ENCODE peak calls at places on chromosomes 12 and 14, in ten cellular contexts. One of them, this sample, is unnamed.
A peak's percentile ranks its signal among the peaks of the same experiment; 100 is the strongest.

GRCh38 chr12:120628919-120629318 is 11.5 kb upstream of the CABP1 start:
- DNase-seq in NCI-H187 treated with DMSO at 0.1 percent for 48 hours: no peak
- DNase-seq in astrocyte of the spinal cord: no peak
- DNase-seq in stimulated activated CD8-positive, alpha-beta memory T cell treated with anti-CD3 and anti-CD28 coated beads, Interleukin-2, amount 100 ng/mL, for 1 hour: no peak
- DNase-seq in activated CD4-positive, alpha-beta T cell treated with anti-CD3 and anti-CD28 coated beads, Interleukin-2, amount 10 ng/mL, durations not matched to agents 7 days and 5 days: no peak
- DNase-seq in renal cortical epithelial cell: no peak
- DNase-seq in endothelial cell of umbilical vein: no peak
- DNase-seq in RCC 7860: no peak
- DNase-seq in GM23248: no peak
- DNase-seq in cerebellar cortex: peak; percentile 61
- DNase-seq in this sample: no peak

GRCh38 chr14:59435106-59435505 is 30.1 kb downstream of the GPR135 start:
- DNase-seq in NCI-H187 treated with DMSO at 0.1 percent for 48 hours: no peak
- DNase-seq in astrocyte of the spinal cord: no peak
- DNase-seq in stimulated activated CD8-positive, alpha-beta memory T cell treated with anti-CD3 and anti-CD28 coated beads, Interleukin-2, amount 100 ng/mL, for 1 hour: no peak
- DNase-seq in activated CD4-positive, alpha-beta T cell treated with anti-CD3 and anti-CD28 coated beads, Interleukin-2, amount 10 ng/mL, durations not matched to agents 7 days and 5 days: no peak
- DNase-seq in renal cortical epithelial cell: no peak
- DNase-seq in endothelial cell of umbilical vein: no peak
- DNase-seq in RCC 7860: no peak
- DNase-seq in GM23248: no peak
- DNase-seq in cerebellar cortex: no peak
- DNase-seq in this sample: no peak

GRCh38 chr12:50913224-50913623 is 39.1 kb upstream of the HIGD1C start:
- DNase-seq in NCI-H187 treated with DMSO at 0.1 percent for 48 hours: no peak
- DNase-seq in astrocyte of the spinal cord: no peak
- DNase-seq in stimulated activated CD8-positive, alpha-beta memory T cell treated with anti-CD3 and anti-CD28 coated beads, Interleukin-2, amount 100 ng/mL, for 1 hour: no peak
- DNase-seq in activated CD4-positive, alpha-beta T cell treated with anti-CD3 and anti-CD28 coated beads, Interleukin-2, amount 10 ng/mL, durations not matched to agents 7 days and 5 days: no peak
- DNase-seq in renal cortical epithelial cell: no peak
- DNase-seq in endothelial cell of umbilical vein: no peak
- DNase-seq in RCC 7860: no peak
- DNase-seq in GM23248: no peak
- DNase-seq in cerebellar cortex: no peak
- DNase-seq in this sample: no peak

GRCh38 chr14:54589076-54589475 is 22.1 kb downstream of the SAMD4A start:
- DNase-seq in NCI-H187 treated with DMSO at 0.1 percent for 48 hours: no peak
- DNase-seq in astrocyte of the spinal cord: no peak
- DNase-seq in stimulated activated CD8-positive, alpha-beta memory T cell treated with anti-CD3 and anti-CD28 coated beads, Interleukin-2, amount 100 ng/mL, for 1 hour: no peak
- DNase-seq in activated CD4-positive, alpha-beta T cell treated with anti-CD3 and anti-CD28 coated beads, Interleukin-2, amount 10 ng/mL, durations not matched to agents 7 days and 5 days: no peak
- DNase-seq in renal cortical epithelial cell: peak; percentile 52
- DNase-seq in endothelial cell of umbilical vein: no peak
- DNase-seq in RCC 7860: peak; percentile 53
- DNase-seq in GM23248: peak; percentile 88
- DNase-seq in cerebellar cortex: no peak
- DNase-seq in this sample: no peak

GRCh38 chr12:40055227-40055579 is 50.7 kb downstream of the SLC2A13 start:
- DNase-seq in NCI-H187 treated with DMSO at 0.1 percent for 48 hours: no peak
- DNase-seq in astrocyte of the spinal cord: no peak
- DNase-seq in stimulated activated CD8-positive, alpha-beta memory T cell treated with anti-CD3 and anti-CD28 coated beads, Interleukin-2, amount 100 ng/mL, for 1 hour: no peak
- DNase-seq in activated CD4-positive, alpha-beta T cell treated with anti-CD3 and anti-CD28 coated beads, Interleukin-2, amount 10 ng/mL, durations not matched to agents 7 days and 5 days: no peak
- DNase-seq in renal cortical epithelial cell: no peak
- DNase-seq in endothelial cell of umbilical vein: no peak
- DNase-seq in RCC 7860: no peak
- DNase-seq in GM23248: peak; percentile 17
- DNase-seq in cerebellar cortex: no peak
- DNase-seq in this sample: no peak

GRCh38 chr12:122865268-122866231 is 30.3 kb downstream of the HIP1R start:
- DNase-seq in NCI-H187 treated with DMSO at 0.1 percent for 48 hours: no peak
- DNase-seq in astrocyte of the spinal cord: no peak
- DNase-seq in stimulated activated CD8-positive, alpha-beta memory T cell treated with anti-CD3 and anti-CD28 coated beads, Interleukin-2, amount 100 ng/mL, for 1 hour: no peak
- DNase-seq in activated CD4-positive, alpha-beta T cell treated with anti-CD3 and anti-CD28 coated beads, Interleukin-2, amount 10 ng/mL, durations not matched to agents 7 days and 5 days: no peak
- DNase-seq in renal cortical epithelial cell: no peak
- DNase-seq in endothelial cell of umbilical vein: peak; percentile 40
- DNase-seq in RCC 7860: no peak
- DNase-seq in GM23248: peak; percentile 38
- DNase-seq in cerebellar cortex: peak; percentile 58
- DNase-seq in this sample: no peak

GRCh38 chr14:56118611-56119181 is 485 bp downstream of the PELI2 start:
- DNase-seq in NCI-H187 treated with DMSO at 0.1 percent for 48 hours: no peak
- DNase-seq in astrocyte of the spinal cord: no peak
- DNase-seq in stimulated activated CD8-positive, alpha-beta memory T cell treated with anti-CD3 and anti-CD28 coated beads, Interleukin-2, amount 100 ng/mL, for 1 hour: peak; percentile 2
- DNase-seq in activated CD4-positive, alpha-beta T cell treated with anti-CD3 and anti-CD28 coated beads, Interleukin-2, amount 10 ng/mL, durations not matched to agents 7 days and 5 days: peak; percentile 12
- DNase-seq in renal cortical epithelial cell: no peak
- DNase-seq in endothelial cell of umbilical vein: peak; percentile 7
- DNase-seq in RCC 7860: no peak
- DNase-seq in GM23248: peak; percentile 75
- DNase-seq in cerebellar cortex: no peak
- DNase-seq in this sample: no peak

GRCh38 chr12:127559349-127560040 is 707.5 kb upstream of the TMEM132C start:
- DNase-seq in NCI-H187 treated with DMSO at 0.1 percent for 48 hours: peak; percentile 33
- DNase-seq in astrocyte of the spinal cord: peak; percentile 97
- DNase-seq in stimulated activated CD8-positive, alpha-beta memory T cell treated with anti-CD3 and anti-CD28 coated beads, Interleukin-2, amount 100 ng/mL, for 1 hour: no peak
- DNase-seq in activated CD4-positive, alpha-beta T cell treated with anti-CD3 and anti-CD28 coated beads, Interleukin-2, amount 10 ng/mL, durations not matched to agents 7 days and 5 days: peak; percentile 88
- DNase-seq in renal cortical epithelial cell: peak; percentile 69
- DNase-seq in endothelial cell of umbilical vein: peak; percentile 1
- DNase-seq in RCC 7860: peak; percentile 86
- DNase-seq in GM23248: peak; percentile 97
- DNase-seq in cerebellar cortex: peak; percentile 16
- DNase-seq in this sample: peak; percentile 94

GRCh38 chr12:27787559-27787958 is 7.5 kb upstream of the MANSC4 start:
- DNase-seq in NCI-H187 treated with DMSO at 0.1 percent for 48 hours: no peak
- DNase-seq in astrocyte of the spinal cord: no peak
- DNase-seq in stimulated activated CD8-positive, alpha-beta memory T cell treated with anti-CD3 and anti-CD28 coated beads, Interleukin-2, amount 100 ng/mL, for 1 hour: no peak
- DNase-seq in activated CD4-positive, alpha-beta T cell treated with anti-CD3 and anti-CD28 coated beads, Interleukin-2, amount 10 ng/mL, durations not matched to agents 7 days and 5 days: no peak
- DNase-seq in renal cortical epithelial cell: no peak
- DNase-seq in endothelial cell of umbilical vein: no peak
- DNase-seq in RCC 7860: no peak
- DNase-seq in GM23248: no peak
- DNase-seq in cerebellar cortex: no peak
- DNase-seq in this sample: no peak

This sample was measured in skeletal muscle cell.